ENCODE peak calls at places on chromosomes 6 and 20, in six cellular contexts. G, V, S, D, A and K are unnamed samples. For H3K27me3, the result is how much of the 10 kb centered on the place peaks cover.

GRCh38 chr20:10924628-10925266 is 250.9 kb upstream of the JAG1 start:
- DNase-seq in A (no peak), S (no peak), V (no peak), D (no peak), G (no peak), K (peak)

GRCh38 chr6:91590191-91590590 is 1003.3 kb upstream of the MAP3K7 start:
- DNase-seq in V (no peak), A (no peak), D (no peak), S (no peak), G (no peak), K (no peak)

GRCh38 chr6:107304421-107305025 is 154.8 kb downstream of the PDSS2 start:
- DNase-seq in S (peak), V (no peak), G (no peak), A (no peak), D (no peak), K (peak)

GRCh38 chr6:149483849-149484635 is 772 bp downstream of the ZC3H12D start:
- DNase-seq in V (no peak), A (no peak), D (no peak), G (no peak), S (no peak), K (no peak)

GRCh38 chr6:38320817-38321216 is 318.9 kb downstream of the BTBD9 start:
- DNase-seq in A (no peak), V (no peak), D (no peak), G (no peak), S (no peak), K (no peak)

GRCh38 chr6:43823390-43823789 is 53.4 kb downstream of the VEGFA start:
- DNase-seq in V (no peak), A (no peak), D (no peak), S (no peak), G (no peak), K (no peak)

GRCh38 chr6:5335020-5335419 is 73.7 kb downstream of the FARS2 start:
- DNase-seq in D (no peak), A (no peak), V (no peak), S (no peak), G (no peak), K (no peak)

GRCh38 chr6:85129881-85130280 is 320.0 kb upstream of the NT5E start:
- DNase-seq in G (no peak), S (no peak), V (no peak), A (no peak), D (no peak), K (no peak)

GRCh38 chr6:25315778-25316177 is 36.6 kb downstream of the CARMIL1 start:
- DNase-seq in D (no peak), A (no peak), V (no peak), S (no peak), G (no peak), K (no peak)

GRCh38 chr20:17543531-17543961 is 12.4 kb upstream of the BFSP1 start:
- DNase-seq in D (no peak), V (no peak), A (no peak), G (no peak), S (no peak), K (no peak)

GRCh38 chr6:66605971-66606370 is 898.9 kb upstream of the EYS start:
- DNase-seq in V (no peak), A (no peak), S (no peak), D (no peak), G (no peak), K (no peak)

GRCh38 chr20:43721429-43722152 is 5.2 kb downstream of the GTSF1L start:
- DNase-seq in D (no peak), V (no peak), A (no peak), G (no peak), S (no peak), K (no peak)

GRCh38 chr6:65450451-65450850 is 256.6 kb downstream of the EYS start:
- DNase-seq in D (no peak), A (no peak), G (no peak), V (no peak), S (no peak), K (no peak)

GRCh38 chr6:43428112-43428570 is 800 bp downstream of the ABCC10 start:
- DNase-seq in G (no peak), V (no peak), D (no peak), A (no peak), S (no peak), K (no peak)

GRCh38 chr6:137227872-137228302 is 8.7 kb upstream of the IFNGR1 start:
- DNase-seq in S (no peak), A (no peak), D (no peak), V (no peak), G (no peak), K (no peak)

GRCh38 chr6:79570129-79570801 is 33.0 kb upstream of the LCA5 start:
- DNase-seq in G (no peak), D (no peak), A (peak), S (peak), V (peak), K (peak)

GRCh38 chr20:15860850-15861249 is 712.4 kb downstream of the KIF16B start:
- DNase-seq in G (no peak), D (no peak), V (no peak), A (no peak), S (no peak), K (no peak)

GRCh38 chr20:57947421-57948176 is 237.8 kb upstream of the PMEPA1 start:
- DNase-seq in D (no peak), A (no peak), S (no peak), V (no peak), G (no peak), K (no peak)

GRCh38 chr6:170360476-170360875 is 53.9 kb downstream of the FAM120B start:
- DNase-seq in G (no peak), A (no peak), S (no peak), V (no peak), D (no peak), K (no peak)

GRCh38 chr6:128710305-128710704 is 172.6 kb upstream of the LAMA2 start:
- DNase-seq in V (no peak), D (no peak), S (no peak), A (no peak), G (no peak), K (no peak)

GRCh38 chr20:45958593-45958992 is 13.4 kb downstream of the ZNF335 start:
- DNase-seq in V (no peak), D (no peak), S (no peak), A (no peak), G (no peak), K (no peak)

GRCh38 chr6:73695619-73696421 is at the start of gene CD109:
- DNase-seq in D (peak), G (peak), S (peak), A (peak), V (peak), K (peak)

GRCh38 chr6:43926644-43927524 is 156.9 kb downstream of the VEGFA start:
- DNase-seq in A (peak), S (peak), V (no peak), D (no peak), G (no peak), K (peak)

GRCh38 chr6:501891-502601 is 110.5 kb downstream of the IRF4 start:
- DNase-seq in D (peak), V (no peak), G (no peak), A (no peak), S (no peak), K (no peak)

GRCh38 chr6:26031595-26032386 is 55.4 kb upstream of the HFE start:
- DNase-seq in V (peak), G (peak), A (peak), S (peak), D (peak), K (peak)

GRCh38 chr6:98832282-98833100 is 1.9 kb upstream of the POU3F2 start:
- DNase-seq in V (no peak), A (no peak), S (no peak), G (no peak), D (no peak), K (peak)

GRCh38 chr20:63364801-63365585 is 3.8 kb upstream of the CHRNA4 start:
- DNase-seq in D (no peak), A (no peak), G (no peak), V (peak), S (no peak), K (no peak)

GRCh38 chr6:15247214-15247749 is 1.4 kb downstream of the JARID2 start:
- DNase-seq in A (no peak), V (no peak), S (no peak), D (no peak), G (no peak), K (no peak)

DNA sequence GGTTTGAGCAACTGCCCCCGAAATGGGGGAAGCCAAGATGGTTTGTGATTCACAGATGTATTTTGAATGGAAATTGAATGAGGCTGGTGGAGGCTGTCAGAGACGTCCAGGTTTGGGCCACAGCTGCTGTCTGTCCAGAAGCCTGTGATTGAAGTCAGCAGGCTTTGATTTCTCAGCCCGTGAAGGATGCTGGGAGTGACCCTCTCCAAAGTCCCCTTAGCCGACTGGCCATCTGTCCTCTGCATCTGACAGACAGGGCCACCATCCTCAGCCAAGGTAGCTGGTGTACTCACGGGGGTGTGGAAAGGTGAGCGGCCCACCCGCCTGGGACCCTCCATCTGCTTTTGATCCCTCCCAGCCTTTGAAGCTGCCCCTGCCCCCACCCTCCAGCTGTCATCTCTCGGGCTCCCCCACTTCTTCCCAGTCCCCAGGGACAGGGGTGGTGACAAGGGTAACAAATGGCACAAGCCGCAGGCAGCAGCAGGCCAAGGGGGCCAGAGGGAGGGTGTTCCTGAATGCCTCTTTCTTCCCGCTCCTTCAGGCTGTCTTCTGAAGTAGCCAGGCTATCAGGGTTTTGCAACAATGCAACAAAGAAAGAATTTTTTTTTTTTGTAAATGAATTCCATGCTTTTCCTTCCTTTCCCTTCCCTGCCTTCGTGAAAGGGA is 84.4 kb downstream of the EYA2 start:
- DNase-seq in A (no peak), D (no peak), G (no peak), V (no peak), S (no peak), K (no peak)
- H3K27me3 ChIP-seq in A (under half), D (under half), G (under half), V (under half), S (under half), K (under half)

GRCh38 chr20:33072813-33073212 is 6.6 kb upstream of the BPIFB4 start:
- DNase-seq in V (no peak), A (no peak), G (no peak), D (no peak), S (no peak), K (no peak)

GRCh38 chr20:33074675-33075074 is 4.8 kb upstream of the BPIFB4 start:
- DNase-seq in V (no peak), D (no peak), A (no peak), S (no peak), G (no peak), K (no peak)

GRCh38 chr20:33079267-33079666 is at the start of gene BPIFB4:
- DNase-seq in S (no peak), V (no peak), G (no peak), D (no peak), A (no peak), K (no peak)

GRCh38 chr20:33075281-33075680 is 4.2 kb upstream of the BPIFB4 start:
- DNase-seq in G (no peak), A (no peak), D (no peak), S (no peak), V (no peak), K (no peak)

DNA sequence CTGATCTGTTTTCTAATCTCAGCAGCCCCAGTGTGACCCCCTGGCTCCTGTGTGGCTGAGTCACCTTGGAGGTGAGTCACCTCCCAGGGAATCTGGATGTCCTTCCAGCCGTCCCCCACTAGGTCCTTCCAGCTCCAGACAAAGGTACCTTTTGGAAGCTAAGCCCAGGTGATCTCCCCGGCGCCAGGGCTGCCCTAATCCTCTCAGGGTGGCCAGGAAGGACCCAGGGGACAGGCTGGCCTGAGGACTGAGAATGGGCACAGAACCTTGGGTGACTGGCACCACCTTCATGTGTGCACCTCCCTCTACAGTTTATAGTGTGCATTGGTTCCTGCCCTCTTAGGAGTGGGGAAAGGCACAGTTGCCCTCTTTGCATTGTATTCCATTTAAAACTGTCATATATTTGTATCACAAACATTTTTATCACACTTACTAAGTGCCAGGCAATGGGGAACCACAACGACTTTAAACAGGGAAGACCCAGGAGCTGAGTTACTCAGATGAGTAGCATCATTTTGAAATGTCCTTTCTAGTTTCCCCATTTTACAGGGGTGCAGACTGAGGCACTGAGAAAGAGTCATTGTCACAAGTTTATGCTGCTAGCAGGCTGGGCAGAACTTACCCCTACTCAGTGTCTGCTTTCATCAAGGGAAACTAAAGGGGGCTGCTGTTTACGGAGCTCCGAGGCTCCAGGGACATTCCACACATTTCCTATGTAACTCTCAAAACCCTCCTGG is 2.6 kb upstream of the BPIFB4 start:
- DNase-seq in G (no peak), A (no peak), S (peak), D (no peak), V (no peak), K (no peak)
- TF ChIP-seq CTCF in G (peak), A (no peak), S (peak), D (no peak), V (peak), K (no peak)

DNA sequence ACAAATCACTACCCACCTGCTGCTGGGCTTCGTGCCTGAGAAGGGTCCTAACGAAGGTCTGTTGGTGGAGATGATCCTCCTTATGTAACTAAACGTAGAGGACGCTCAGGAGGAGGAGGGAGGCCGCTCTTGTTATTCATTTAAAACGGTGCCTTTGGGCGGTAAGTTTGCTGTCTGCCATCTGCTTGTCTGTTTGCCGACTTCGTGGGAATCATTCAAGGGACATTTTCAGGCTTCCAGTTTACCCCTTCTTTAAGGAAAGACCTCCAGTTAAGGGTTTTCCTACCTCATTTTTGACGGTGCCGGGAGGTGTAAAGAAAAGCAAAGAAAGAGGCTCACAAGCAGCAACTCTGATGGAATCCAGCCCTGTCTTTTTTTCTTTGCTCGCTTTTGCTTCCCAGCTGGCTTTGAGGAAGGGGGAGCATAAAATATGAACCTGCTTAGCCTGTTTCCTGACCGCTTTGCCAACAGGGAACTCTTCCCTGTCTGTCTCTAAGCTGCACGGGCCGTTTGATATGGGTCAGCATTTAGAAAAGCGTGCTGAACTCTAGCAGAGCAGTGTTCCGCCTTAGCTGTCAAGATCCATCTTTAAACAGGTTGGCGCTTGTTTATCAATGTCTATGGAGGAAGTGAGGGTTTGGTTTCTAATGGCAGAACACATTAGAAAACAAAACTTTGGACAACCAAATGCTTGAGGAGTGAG is 13.8 kb downstream of the SYTL3 start:
- DNase-seq in A (no peak), D (no peak), V (no peak), S (no peak), G (no peak), K (no peak)
- H3K4me3 ChIP-seq in A (no peak), D (peak), V (no peak), S (no peak), G (peak), K (no peak)

DNA sequence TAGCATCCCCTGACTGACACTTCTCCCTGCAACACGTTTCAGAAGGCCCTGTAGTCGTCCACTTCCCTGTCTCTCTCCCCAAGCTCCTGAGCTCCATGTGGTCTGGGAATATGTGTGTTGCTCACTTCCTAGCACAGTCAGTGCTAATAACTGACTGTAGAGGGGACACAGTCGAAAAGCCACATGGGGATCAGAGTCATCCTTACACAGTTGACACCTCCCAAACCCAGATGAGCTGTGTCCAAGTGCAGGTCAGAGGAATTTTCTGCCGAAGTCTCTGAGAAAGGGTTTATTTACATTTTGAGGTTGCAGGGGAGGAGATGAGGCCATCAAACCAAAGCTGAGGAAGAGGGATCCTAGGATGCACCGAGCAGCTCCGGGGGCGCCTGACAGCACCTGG is 3.5 kb upstream of the ADAM33 start:
- DNase-seq in S (no peak), A (no peak), G (no peak), D (no peak), V (no peak), K (no peak)
- H3K27me3 ChIP-seq in S (under half), A (under half), G (under half), D (under half), V (under half), K (under half)

GRCh38 chr6:13927203-13927602 is 2.5 kb downstream of the RNF182 start:
- DNase-seq in G (no peak), S (no peak), V (no peak), D (no peak), A (no peak), K (no peak)
- TF ChIP-seq CTCF in G (no peak), S (peak), V (no peak), D (no peak), A (no peak), K (peak)